ENCODE peak calls at places on chromosomes 13 and 19, in five cellular contexts. V is PC-3, Y is psoas muscle, S is epithelial cell of proximal tubule, C is testis. U is an unnamed sample.

GRCh38 chr13:94667190-94667589 is 45.2 kb downstream of the SOX21 start:
- DNase-seq in Y (no peak), S (no peak), V (no peak), C (no peak), U (no peak)

GRCh38 chr19:2495651-2496316 is 19.9 kb downstream of the GADD45B start:
- DNase-seq in C (peak), V (no peak), Y (peak), S (no peak), U (no peak)

GRCh38 chr13:66657165-66657895 is 572.8 kb downstream of the PCDH9 start:
- DNase-seq in V (peak), Y (peak), S (peak), C (peak), U (peak)

GRCh38 chr13:18948012-18948663 is 233.5 kb downstream of the TUBA3C start:
- DNase-seq in Y (no peak), S (no peak), C (no peak), V (no peak), U (no peak)

GRCh38 chr19:803686-804418 is 6.6 kb downstream of the PTBP1 start:
- DNase-seq in V (no peak), C (no peak), S (no peak), Y (peak), U (no peak)

GRCh38 chr19:40398417-40399056 is 8.6 kb upstream of the HIPK4 start:
- DNase-seq in Y (no peak), V (no peak), C (peak), S (no peak), U (no peak)

GRCh38 chr19:6109947-6110346 is 353 bp downstream of the RFX2 start:
- DNase-seq in S (no peak), Y (no peak), V (no peak), C (no peak), U (no peak)

GRCh38 chr19:30419581-30420180 is 47.5 kb downstream of the ZNF536 start:
- DNase-seq in S (no peak), Y (no peak), V (no peak), C (no peak), U (no peak)

GRCh38 chr13:42392706-42393572 is 121.0 kb downstream of the AKAP11 start:
- DNase-seq in Y (no peak), V (no peak), C (no peak), S (no peak), U (no peak)

GRCh38 chr13:104318121-104318520 is 1251.9 kb upstream of the SLC10A2 start:
- DNase-seq in C (no peak), S (no peak), V (peak), Y (no peak), U (no peak)

GRCh38 chr13:41955605-41956004 is 5.3 kb downstream of the VWA8 start:
- DNase-seq in Y (peak), S (no peak), V (no peak), C (no peak), U (no peak)

GRCh38 chr19:16561382-16561781 is 10.8 kb downstream of the SLC35E1 start:
- DNase-seq in C (no peak), V (no peak), S (no peak), Y (peak), U (no peak)

GRCh38 chr13:89554801-89555200 is 1792.7 kb upstream of the MIR17HG start:
- DNase-seq in Y (no peak), S (no peak), V (peak), C (no peak), U (no peak)

GRCh38 chr19:28864024-28864503 is 348.9 kb downstream of the UQCRFS1 start:
- DNase-seq in V (no peak), C (no peak), Y (no peak), S (no peak), U (no peak)

GRCh38 chr13:76745246-76746200 is 140.7 kb downstream of the KCTD12 start:
- DNase-seq in V (no peak), S (no peak), Y (no peak), C (no peak), U (no peak)

GRCh38 chr19:33098023-33098652 is 17.2 kb downstream of the GPATCH1 start:
- DNase-seq in Y (no peak), S (peak), C (no peak), V (peak), U (no peak)

GRCh38 chr19:33409906-33410685 is 36.6 kb downstream of the CEBPG start:
- DNase-seq in C (no peak), V (no peak), S (no peak), Y (peak), U (no peak)

GRCh38 chr19:39171479-39172465 is 25.0 kb upstream of the NCCRP1 start:
- DNase-seq in C (no peak), V (no peak), S (no peak), Y (no peak), U (no peak)

GRCh38 chr13:108193806-108194205 is 21.5 kb downstream of the LIG4 start:
- DNase-seq in C (no peak), S (no peak), V (peak), Y (no peak), U (no peak)

GRCh38 chr19:38395381-38396127 is 7.1 kb downstream of the SPRED3 start:
- DNase-seq in C (no peak), V (no peak), Y (no peak), S (no peak), U (no peak)

GRCh38 chr13:50131998-50132936 is 117.0 kb downstream of the KCNRG start:
- DNase-seq in Y (no peak), C (no peak), V (no peak), S (no peak), U (no peak)

GRCh38 chr19:31749231-31749630 is 400.0 kb upstream of the TSHZ3 start:
- DNase-seq in S (no peak), Y (no peak), C (peak), V (no peak), U (no peak)

GRCh38 chr13:48138270-48138669 is 43.4 kb upstream of the MED4 start:
- DNase-seq in S (no peak), V (no peak), C (no peak), Y (no peak), U (no peak)

GRCh38 chr13:66689628-66690027 is 540.5 kb downstream of the PCDH9 start:
- DNase-seq in Y (no peak), C (peak), S (no peak), V (peak), U (no peak)

GRCh38 chr19:18832331-18833140 is 777 bp downstream of the UPF1 start:
- DNase-seq in Y (no peak), S (no peak), V (peak), C (peak), U (no peak)

GRCh38 chr19:19342086-19343015 is 21.7 kb downstream of the MAU2 start:
- DNase-seq in C (peak), V (peak), S (no peak), Y (peak), U (peak)

GRCh38 chr19:8158411-8159074 is 9.2 kb upstream of the FBN3 start:
- DNase-seq in V (peak), S (peak), C (peak), Y (no peak), U (no peak)

GRCh38 chr13:50156140-50156539 is 140.9 kb downstream of the KCNRG start:
- DNase-seq in Y (no peak), S (no peak), C (no peak), V (no peak), U (peak)

GRCh38 chr13:38954844-38955243 is 35.8 kb downstream of the STOML3 start:
- DNase-seq in C (no peak), Y (no peak), V (no peak), S (no peak), U (no peak)

GRCh38 chr13:32017449-32017848 is 14.1 kb upstream of the FRY start:
- DNase-seq in C (no peak), V (no peak), Y (no peak), S (no peak), U (no peak)
- TF ChIP-seq CTCF in C (no peak), V (no peak), Y (no peak), S (no peak), U (no peak)

GRCh38 chr13:28497143-28497876 is 2.4 kb upstream of the FLT1 start:
- DNase-seq in Y (no peak), V (no peak), C (no peak), S (no peak), U (no peak)

GRCh38 chr13:28494861-28495585 is at the start of gene FLT1:
- DNase-seq in Y (peak), C (peak), V (no peak), S (no peak), U (no peak)

GRCh38 chr13:28494537-28494860 is 429 bp downstream of the FLT1 start:
- DNase-seq in C (no peak), V (no peak), Y (no peak), S (no peak), U (no peak)

GRCh38 chr13:28493740-28494536 is 990 bp downstream of the FLT1 start:
- DNase-seq in V (no peak), C (no peak), Y (no peak), S (no peak), U (no peak)

DNA sequence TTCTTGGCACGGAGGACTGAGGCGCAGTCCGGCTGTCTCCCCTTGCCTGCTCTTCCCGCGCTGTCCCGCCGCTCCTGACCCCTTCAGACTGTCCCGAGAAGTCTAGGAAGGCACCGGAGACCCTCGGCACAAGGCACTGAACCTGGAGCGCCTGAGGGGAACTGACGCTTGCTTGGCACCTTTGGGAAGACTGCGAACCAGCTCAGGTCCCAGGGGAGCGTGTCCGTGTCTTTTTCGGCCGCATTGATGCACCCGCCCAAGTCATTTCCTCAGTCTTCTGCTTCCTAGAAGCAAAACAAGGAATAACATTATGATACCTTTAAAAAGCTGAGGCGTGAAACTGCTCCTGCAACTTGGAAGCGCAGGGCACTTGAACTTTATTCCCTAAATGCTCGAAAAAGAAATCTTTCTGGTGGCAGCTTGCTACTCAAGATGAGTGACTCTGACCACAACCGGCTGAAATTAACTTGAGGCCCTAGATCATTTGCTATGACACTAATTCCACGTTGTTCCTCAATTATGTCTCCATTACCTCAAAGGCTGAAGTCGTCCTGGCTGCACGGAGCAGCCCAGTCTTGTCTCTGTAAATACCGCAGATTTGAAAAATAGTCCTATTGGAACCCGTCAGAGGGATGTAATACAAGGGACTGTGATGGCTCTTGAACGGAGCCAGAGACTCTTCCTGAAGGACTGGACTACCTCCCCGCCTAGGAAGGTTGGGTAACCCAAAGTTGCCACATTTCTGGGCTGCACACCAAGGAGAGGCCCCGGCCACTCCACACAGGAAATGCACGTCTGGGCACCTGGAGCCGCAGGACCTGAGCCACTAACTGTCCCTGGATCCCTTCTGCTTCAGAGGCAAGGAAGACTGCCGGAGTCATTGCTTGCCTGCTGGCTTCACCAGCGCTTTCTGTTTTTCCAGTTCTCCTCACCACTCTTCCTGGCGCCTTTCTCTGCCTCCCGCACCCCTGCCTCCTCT is 947 bp upstream of the FLT1 start:
- DNase-seq in V (no peak), S (no peak), Y (no peak), C (no peak), U (no peak)
- H3K4me3 ChIP-seq in V (no peak), S (no peak), Y (peak), C (peak), U (no peak)

DNA sequence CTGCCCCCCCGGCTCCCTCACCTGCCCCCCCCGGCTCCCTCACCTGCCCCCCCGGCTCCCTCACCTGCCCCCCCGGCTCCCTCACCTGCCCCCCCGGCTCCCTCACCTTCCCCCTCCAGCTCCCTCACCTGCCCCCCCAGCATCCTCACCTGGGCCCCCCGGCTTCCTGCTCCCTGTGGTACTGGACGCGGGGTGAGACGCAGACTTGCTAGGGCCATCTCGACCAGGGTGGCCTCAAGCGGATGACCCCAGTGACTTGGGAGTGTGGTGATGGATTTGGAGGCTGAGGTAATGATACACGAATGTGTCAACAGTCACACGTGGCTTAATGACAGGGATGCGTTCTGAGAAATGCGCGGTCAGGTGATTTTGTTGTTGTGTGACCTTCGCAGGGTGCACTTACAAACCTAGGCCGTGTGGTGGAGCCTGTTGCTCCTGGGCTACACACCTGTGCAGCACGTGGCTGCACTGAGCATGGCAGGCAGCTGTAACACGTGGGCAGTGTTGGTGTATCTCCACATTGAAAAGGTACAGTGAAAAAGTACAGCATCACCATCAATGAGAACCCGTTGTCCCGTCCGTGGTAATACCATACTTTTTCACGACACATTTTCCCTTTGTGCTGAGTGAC is 197.8 kb downstream of the TEX29 start:
- DNase-seq in V (no peak), C (no peak), Y (no peak), S (no peak), U (no peak)
- TF ChIP-seq CTCF in V (no peak), C (no peak), Y (no peak), S (peak), U (no peak)

GRCh38 chr19:41521860-41522555 is 54.0 kb upstream of the CEACAM21 start:
- DNase-seq in V (no peak), Y (peak), S (no peak), C (no peak), U (no peak)
- H3K4me3 ChIP-seq in V (no peak), Y (peak), S (no peak), C (peak), U (no peak)

DNA sequence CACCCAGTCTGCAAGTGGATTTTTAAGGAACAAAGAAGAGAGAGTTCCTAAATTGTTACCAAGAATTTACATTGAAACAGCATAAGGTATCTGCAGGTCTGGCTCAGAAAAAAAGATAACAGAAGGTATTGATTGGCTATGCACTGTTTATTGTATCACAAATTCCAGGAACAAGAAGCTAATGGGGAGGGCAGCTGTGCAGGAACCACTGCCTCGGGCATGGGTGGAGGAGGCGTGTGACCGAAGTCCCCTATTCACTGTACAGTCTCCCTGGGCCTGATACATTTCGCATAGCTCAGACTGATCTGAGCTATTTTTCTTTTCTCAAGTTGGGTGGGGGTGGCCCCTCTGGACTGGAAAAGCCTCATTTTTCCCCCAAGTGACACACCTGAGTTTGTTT is 11.7 kb downstream of the NECTIN2 start:
- DNase-seq in Y (no peak), V (no peak), C (no peak), S (no peak), U (no peak)
- TF ChIP-seq CTCF in Y (no peak), V (no peak), C (no peak), S (no peak), U (no peak)

GRCh38 chr13:102401755-102402154 is at the start of gene FGF14:
- DNase-seq in C (no peak), Y (no peak), V (no peak), S (no peak), U (no peak)

GRCh38 chr13:102402292-102402691 is 444 bp upstream of the FGF14 start:
- DNase-seq in V (no peak), S (no peak), C (peak), Y (peak), U (peak)

GRCh38 chr13:102399791-102400618 is 1.8 kb downstream of the FGF14 start:
- DNase-seq in V (no peak), C (peak), Y (peak), S (no peak), U (no peak)

GRCh38 chr13:102401305-102401704 is 543 bp downstream of the FGF14 start:
- DNase-seq in C (no peak), Y (no peak), S (no peak), V (no peak), U (no peak)

DNA sequence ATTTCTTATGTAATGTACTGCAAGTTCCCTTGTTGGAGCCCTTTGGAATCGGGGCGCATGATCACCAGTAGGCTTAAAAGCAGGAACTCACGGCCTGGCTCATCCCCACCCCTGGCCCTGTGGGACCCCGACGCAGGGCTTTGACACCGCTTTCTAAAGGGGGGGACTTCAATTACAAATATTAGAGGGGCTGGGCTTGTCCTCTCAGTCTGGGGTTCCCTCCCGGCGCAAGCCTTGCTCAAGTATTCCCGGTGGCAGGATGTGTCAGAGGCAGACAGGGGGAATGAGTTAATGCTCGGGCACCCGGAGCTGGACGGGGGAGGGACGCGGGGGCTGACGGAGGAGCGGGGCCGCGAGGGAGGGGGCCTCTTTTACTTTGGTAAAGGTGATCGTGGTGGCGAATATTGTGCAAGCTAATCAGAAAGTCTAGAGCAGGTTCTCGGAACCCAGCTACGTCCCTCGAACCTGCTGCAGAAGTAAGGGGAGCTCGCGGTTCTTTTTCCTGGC is 1.2 kb downstream of the FGF14 start:
- DNase-seq in S (no peak), V (no peak), Y (peak), C (no peak), U (no peak)
- H3K4me3 ChIP-seq in S (peak), V (no peak), Y (peak), C (peak), U (peak)

DNA sequence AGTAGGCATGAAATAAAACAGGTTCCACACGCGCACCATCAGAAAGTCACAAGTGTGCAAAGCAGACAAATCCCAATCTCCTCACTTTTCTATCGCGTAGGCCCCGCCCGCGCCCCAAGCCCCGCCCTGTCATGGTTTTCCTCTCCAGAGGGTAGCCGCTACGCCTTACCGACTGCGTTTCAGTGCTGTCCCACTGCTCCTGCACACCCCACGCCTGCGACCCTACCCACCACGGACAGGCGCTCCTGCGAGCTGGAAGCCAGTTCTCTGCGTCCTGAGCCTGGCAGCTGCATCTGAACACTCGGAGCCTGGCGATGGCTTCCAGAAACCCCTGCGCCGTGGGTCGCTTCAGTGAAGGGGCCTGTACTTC is 379 bp upstream of the ZNF470 start:
- DNase-seq in V (no peak), S (peak), Y (peak), C (peak), U (peak)
- TF ChIP-seq CTCF in V (no peak), S (no peak), Y (no peak), C (no peak), U (no peak)

GRCh38 chr13:43784491-43784890 is 2.3 kb downstream of the ENOX1 start:
- DNase-seq in V (no peak), C (no peak), S (no peak), Y (no peak), U (no peak)
- H3K4me3 ChIP-seq in V (no peak), C (no peak), S (no peak), Y (peak), U (no peak)

DNA sequence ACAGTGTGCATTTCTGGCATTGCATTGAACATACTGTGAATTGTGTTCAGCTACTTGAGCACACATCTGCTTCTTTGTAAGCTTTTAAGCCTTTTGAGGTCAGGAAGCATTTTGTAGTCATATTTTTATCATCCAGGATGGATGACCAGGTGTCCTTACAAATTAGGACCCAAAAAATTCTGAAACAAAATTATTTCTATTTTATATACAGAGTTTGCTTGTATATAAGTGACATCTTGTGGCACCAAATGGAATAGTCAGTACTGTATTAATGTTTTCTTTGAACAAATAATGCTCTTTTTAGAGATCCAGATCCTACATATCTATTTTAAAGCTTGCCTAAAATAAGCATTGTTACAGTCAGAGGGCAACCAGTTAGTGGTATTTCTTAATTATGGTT is 9.5 kb upstream of the SUPT20H start:
- DNase-seq in C (no peak), V (peak), S (no peak), Y (no peak), U (no peak)
- TF ChIP-seq CTCF in C (no peak), V (peak), S (peak), Y (peak), U (no peak)

U was measured in retinal pigment epithelial cell.